ENCODE peak calls at places on chromosomes 5 and 9, in five cellular contexts. G is activated T-cell treated with anti-CD3 and anti-CD28 coated beads for 48 hours, N is heart left ventricle, A is SW 1271, R is foreskin fibroblast. T is an unnamed sample.

GRCh38 chr9:129487658-129488483 is 133.0 kb downstream of the C9orf50 start:
- DNase-seq in R (peak), G (no peak), A (no peak), N (peak), T (no peak)

GRCh38 chr5:75720882-75721281 is 3.6 kb upstream of the POC5 start:
- DNase-seq in R (no peak), G (no peak), A (no peak), N (no peak), T (peak)

GRCh38 chr5:67910599-67910998 is 305.0 kb upstream of the PIK3R1 start:
- DNase-seq in G (no peak), N (no peak), R (no peak), A (no peak), T (no peak)

GRCh38 chr9:101376117-101376866 is 8.5 kb downstream of the BAAT start:
- DNase-seq in A (no peak), N (no peak), R (peak), G (no peak), T (no peak)

GRCh38 chr5:55450050-55450765 is 84.6 kb downstream of the PLPP1 start:
- DNase-seq in G (no peak), R (peak), A (no peak), N (no peak), T (no peak)

GRCh38 chr5:142816577-142816976 is 46.4 kb downstream of the ARHGAP26 start:
- DNase-seq in R (peak), N (no peak), G (no peak), A (no peak), T (no peak)

GRCh38 chr9:110936719-110937452 is 101.4 kb downstream of the LPAR1 start:
- DNase-seq in A (no peak), N (no peak), G (no peak), R (peak), T (no peak)

GRCh38 chr5:14213253-14213652 is 70.1 kb downstream of the TRIO start:
- DNase-seq in G (no peak), N (no peak), R (no peak), A (no peak), T (no peak)

GRCh38 chr5:38825494-38825893 is 20.3 kb upstream of the OSMR start:
- DNase-seq in G (no peak), N (no peak), A (no peak), R (no peak), T (no peak)

GRCh38 chr5:175652741-175653663 is 4.9 kb upstream of the HRH2 start:
- DNase-seq in G (peak), N (no peak), R (no peak), A (no peak), T (no peak)

GRCh38 chr9:33297455-33297854 is 7.1 kb downstream of the NFX1 start:
- DNase-seq in G (no peak), A (no peak), R (no peak), N (no peak), T (no peak)

GRCh38 chr5:171392585-171393159 is 5.0 kb downstream of the NPM1 start:
- DNase-seq in A (no peak), R (no peak), G (no peak), N (no peak), T (no peak)

GRCh38 chr9:136109351-136110081 is 9.2 kb downstream of the TMEM250 start:
- DNase-seq in G (peak), A (peak), N (peak), R (peak), T (peak)

GRCh38 chr9:120909904-120910303 is 16.7 kb downstream of the TRAF1 start:
- DNase-seq in R (no peak), N (no peak), A (no peak), G (no peak), T (no peak)

GRCh38 chr9:122218885-122219855 is 9.6 kb downstream of the LHX6 start:
- DNase-seq in G (no peak), A (no peak), R (no peak), N (no peak), T (no peak)

GRCh38 chr5:42514759-42515158 is 91.5 kb downstream of the GHR start:
- DNase-seq in G (no peak), A (no peak), R (no peak), N (no peak), T (peak)

GRCh38 chr5:39080597-39081204 is 6.5 kb upstream of the RICTOR start:
- DNase-seq in G (peak), R (peak), A (peak), N (no peak), T (peak)

GRCh38 chr5:113202904-113203716 is 226.5 kb downstream of the DCP2 start:
- DNase-seq in G (no peak), N (peak), A (no peak), R (no peak), T (peak)

GRCh38 chr5:95446560-95447221 is 55.5 kb downstream of the FAM81B start:
- DNase-seq in A (no peak), G (no peak), N (no peak), R (no peak), T (no peak)

GRCh38 chr9:98536542-98537173 is 172.1 kb downstream of the GABBR2 start:
- DNase-seq in G (peak), R (no peak), A (no peak), N (no peak), T (peak)

GRCh38 chr5:173383711-173384110 is 55.5 kb upstream of the STC2 start:
- DNase-seq in A (no peak), G (no peak), N (no peak), R (no peak), T (no peak)

GRCh38 chr5:74130141-74130897 is 504.3 kb downstream of the ARHGEF28 start:
- DNase-seq in N (no peak), R (no peak), G (no peak), A (no peak), T (no peak)

GRCh38 chr5:73306078-73306719 is 133.2 kb downstream of the TMEM174 start:
- DNase-seq in R (no peak), G (no peak), N (no peak), A (no peak), T (no peak)

GRCh38 chr9:127178646-127179632 is 56.5 kb upstream of the ANGPTL2 start:
- DNase-seq in N (peak), A (no peak), R (no peak), G (no peak), T (no peak)

T was measured in HuH-7.